ENCODE peak calls at places on chromosome 15, in five cellular contexts. E is SHP77, D is COLO829, F is GM04503, G is lung. A is an unnamed sample.

GRCh38 chr15:69552057-69552815 is 99.6 kb downstream of the RPLP1 start:
- DNase-seq in E (no peak), D (no peak), F (no peak), G (no peak), A (no peak)

GRCh38 chr15:52143862-52144261 is 31.3 kb upstream of the BCL2L10 start:
- DNase-seq in G (no peak), F (peak; percentile 91), E (no peak), D (peak; percentile 68), A (no peak)

GRCh38 chr15:70344666-70345065 is 246.9 kb upstream of the TLE3 start:
- DNase-seq in F (no peak), E (peak; percentile 71), D (no peak), G (peak; percentile 45), A (no peak)

GRCh38 chr15:79122943-79123342 is 32.4 kb upstream of the RASGRF1 start:
- DNase-seq in E (no peak), D (no peak), F (no peak), G (no peak), A (no peak)

GRCh38 chr15:90819390-90819789 is 49.0 kb upstream of the FURIN start:
- DNase-seq in G (no peak), D (no peak), E (no peak), F (no peak), A (no peak)

GRCh38 chr15:54374184-54374947 is 396.1 kb downstream of the UNC13C start:
- DNase-seq in F (no peak), D (no peak), E (no peak), G (no peak), A (no peak)

GRCh38 chr15:41936649-41937567 is 35.4 kb downstream of the EHD4 start:
- DNase-seq in D (no peak), E (no peak), G (no peak), F (no peak), A (peak; percentile 57)

GRCh38 chr15:30953731-30954378 is 37.6 kb downstream of the MTMR10 start:
- DNase-seq in E (no peak), G (peak; percentile 38), D (peak; percentile 45), F (peak; percentile 83), A (no peak)

GRCh38 chr15:52568569-52569243 is at the start of gene ARPP19:
- DNase-seq in E (peak; percentile 94), G (peak; percentile 93), D (peak; percentile 76), F (peak; percentile 53), A (peak; percentile 77)

GRCh38 chr15:78930577-78931388 is 14.1 kb downstream of the CTSH start:
- DNase-seq in E (no peak), G (no peak), D (no peak), F (peak; percentile 83), A (no peak)

GRCh38 chr15:31452595-31453557 is 126.2 kb downstream of the KLF13 start:
- DNase-seq in E (no peak), F (no peak), G (no peak), D (no peak), A (no peak)

A was measured in CD8-positive, alpha-beta T cell.